ENCODE peak calls at places on chromosomes 4 and X, in eight cellular contexts. C is fibroblast of pulmonary artery; V is Ammon's horn; U is nucleus accumbens; Y is GM03348; W is NCI-H1930; J is activated CD8-positive, alpha-beta memory T cell treated with anti-CD3 and anti-CD28 coated beads, Interleukin-2, amount 10 ng/mL, durations not matched to agents 7 days and 5 days; O is SHP77. A is an unnamed sample.

GRCh38 chrX:10755477-10756334 is 135.3 kb upstream of the MID1 start:
- DNase-seq in C (peak; percentile 79), V (no peak), U (no peak), Y (peak; percentile 53), W (no peak), J (no peak), O (no peak), A (no peak)

GRCh38 chr4:10212400-10212799 is 95.8 kb upstream of the WDR1 start:
- DNase-seq in C (no peak), V (no peak), U (no peak), Y (peak; percentile 30), W (no peak), J (no peak), O (no peak), A (no peak)

GRCh38 chr4:108425988-108426387 is 194.4 kb upstream of the RPL34 start:
- DNase-seq in C (peak; percentile 29), V (no peak), U (no peak), Y (peak; percentile 63), W (no peak), J (no peak), O (no peak), A (no peak)

GRCh38 chr4:96558466-96558865 is 718.6 kb downstream of the PDHA2 start:
- DNase-seq in C (peak; percentile 1), V (no peak), U (no peak), Y (no peak), W (no peak), J (no peak), O (no peak), A (no peak)

GRCh38 chr4:13236485-13236884 is 247.7 kb downstream of the RAB28 start:
- DNase-seq in C (no peak), V (no peak), U (no peak), Y (no peak), W (no peak), J (no peak), O (no peak), A (no peak)

GRCh38 chrX:148500428-148501120 is at the start of gene AFF2:
- DNase-seq in C (peak; percentile 9), V (peak; percentile 8), U (no peak), Y (peak; percentile 60), W (peak; percentile 16), J (no peak), O (no peak), A (peak; percentile 29)

GRCh38 chr4:23934915-23935314 is 45.1 kb upstream of the PPARGC1A start:
- DNase-seq in C (peak; percentile 87), V (peak; percentile 33), U (no peak), Y (peak; percentile 60), W (no peak), J (no peak), O (no peak), A (peak; percentile 74)

GRCh38 chr4:139247656-139248238 is 32.3 kb downstream of the MGARP start:
- DNase-seq in C (no peak), V (no peak), U (no peak), Y (no peak), W (no peak), J (no peak), O (no peak), A (no peak)

GRCh38 chr4:112857461-112857860 is 192.0 kb upstream of the ANK2 start:
- DNase-seq in C (peak; percentile 78), V (no peak), U (no peak), Y (peak; percentile 87), W (no peak), J (no peak), O (no peak), A (no peak)

GRCh38 chr4:139740531-139741041 is 75.0 kb downstream of the MGST2 start:
- DNase-seq in C (peak; percentile 97), V (peak; percentile 93), U (peak; percentile 35), Y (peak; percentile 80), W (no peak), J (no peak), O (peak; percentile 63), A (peak; percentile 52)

GRCh38 chrX:33211356-33212254 is at the start of gene DMD:
- DNase-seq in C (peak; percentile 92), V (peak; percentile 60), U (peak; percentile 5), Y (no peak), W (no peak), J (no peak), O (no peak), A (peak; percentile 48)

GRCh38 chr4:110184124-110184790 is 14.2 kb downstream of the ELOVL6 start:
- DNase-seq in C (peak; percentile 49), V (no peak), U (no peak), Y (peak; percentile 7), W (no peak), J (no peak), O (no peak), A (no peak)

GRCh38 chrX:109049903-109050302 is 313.5 kb upstream of the IRS4 start:
- DNase-seq in C (peak; percentile 0), V (no peak), U (no peak), Y (no peak), W (no peak), J (no peak), O (no peak), A (no peak)

GRCh38 chr4:82372874-82373815 is 646 bp downstream of the HNRNPD start:
- DNase-seq in C (peak; percentile 66), V (peak; percentile 70), U (peak; percentile 5), Y (peak; percentile 76), W (peak; percentile 16), J (peak; percentile 88), O (peak; percentile 75), A (peak; percentile 82)

GRCh38 chrX:154040307-154040756 is 20.6 kb upstream of the IRAK1 start:
- DNase-seq in C (peak; percentile 93), V (no peak), U (no peak), Y (peak; percentile 73), W (no peak), J (no peak), O (no peak), A (no peak)

GRCh38 chr4:23857353-23857752 is 32.5 kb downstream of the PPARGC1A start:
- DNase-seq in C (peak; percentile 36), V (peak; percentile 67), U (no peak), Y (no peak), W (no peak), J (no peak), O (no peak), A (no peak)

GRCh38 chrX:79511799-79512198 is 144.7 kb upstream of the ITM2A start:
- DNase-seq in C (no peak), V (no peak), U (no peak), Y (no peak), W (no peak), J (no peak), O (no peak), A (no peak)

GRCh38 chr4:128287159-128287870 is at the start of gene PGRMC2:
- DNase-seq in C (peak; percentile 35), V (no peak), U (no peak), Y (peak; percentile 44), W (no peak), J (peak; percentile 74), O (no peak), A (peak; percentile 41)

GRCh38 chrX:30906726-30907125 is 17.7 kb upstream of the TAB3 start:
- DNase-seq in C (peak; percentile 20), V (no peak), U (no peak), Y (peak; percentile 31), W (no peak), J (no peak), O (no peak), A (no peak)

GRCh38 chrX:72269671-72270251 is 7.3 kb downstream of the RPS4X start:
- DNase-seq in C (peak; percentile 64), V (no peak), U (no peak), Y (no peak), W (no peak), J (peak; percentile 44), O (no peak), A (no peak)

GRCh38 chr4:4659871-4660651 is 118.2 kb upstream of the STX18 start:
- DNase-seq in C (peak; percentile 84), V (no peak), U (no peak), Y (peak; percentile 92), W (no peak), J (no peak), O (no peak), A (no peak)

GRCh38 chr4:78534286-78534955 is 17.1 kb upstream of the ANXA3 start:
- DNase-seq in C (no peak), V (no peak), U (no peak), Y (no peak), W (no peak), J (no peak), O (no peak), A (no peak)

GRCh38 chrX:48487362-48487785 is 11.4 kb downstream of the FTSJ1 start:
- DNase-seq in C (peak; percentile 85), V (no peak), U (no peak), Y (peak; percentile 56), W (no peak), J (no peak), O (no peak), A (no peak)

GRCh38 chrX:115330498-115331138 is 41.1 kb downstream of the LUZP4 start:
- DNase-seq in C (peak; percentile 79), V (peak; percentile 70), U (peak; percentile 0), Y (peak; percentile 59), W (peak; percentile 62), J (no peak), O (peak; percentile 26), A (peak; percentile 41)

GRCh38 chrX:24190500-24191156 is 41.1 kb downstream of the ZFX start:
- DNase-seq in C (peak; percentile 27), V (no peak), U (no peak), Y (peak; percentile 21), W (no peak), J (no peak), O (no peak), A (no peak)

GRCh38 chr4:25174674-25175073 is 14.4 kb upstream of the SEPSECS start:
- DNase-seq in C (peak; percentile 6), V (no peak), U (no peak), Y (no peak), W (no peak), J (no peak), O (no peak), A (no peak)

GRCh38 chr4:182547435-182547834 is 304.2 kb downstream of the TENM3 start:
- DNase-seq in C (no peak), V (no peak), U (no peak), Y (no peak), W (no peak), J (peak; percentile 43), O (no peak), A (no peak)

GRCh38 chr4:24042094-24042493 is 152.2 kb upstream of the PPARGC1A start:
- DNase-seq in C (peak; percentile 65), V (no peak), U (no peak), Y (peak; percentile 54), W (no peak), J (no peak), O (no peak), A (no peak)

GRCh38 chrX:135973025-135973547 is 702 bp downstream of the MMGT1 start:
- DNase-seq in C (peak; percentile 36), V (peak; percentile 35), U (no peak), Y (peak; percentile 9), W (no peak), J (peak; percentile 40), O (no peak), A (no peak)

GRCh38 chr4:15665738-15666365 is 10.7 kb upstream of the FBXL5 start:
- DNase-seq in C (peak; percentile 76), V (no peak), U (no peak), Y (no peak), W (no peak), J (no peak), O (no peak), A (no peak)

GRCh38 chrX:133666256-133666655 is 251.0 kb upstream of the GPC4 start:
- DNase-seq in C (no peak), V (no peak), U (no peak), Y (no peak), W (no peak), J (no peak), O (no peak), A (no peak)

GRCh38 chr4:124044867-124045266 is 648.3 kb downstream of the SPRY1 start:
- DNase-seq in C (no peak), V (no peak), U (no peak), Y (no peak), W (no peak), J (no peak), O (no peak), A (no peak)

GRCh38 chr4:144968606-144969005 is 129.4 kb downstream of the ANAPC10 start:
- DNase-seq in C (no peak), V (no peak), U (no peak), Y (no peak), W (no peak), J (no peak), O (no peak), A (no peak)

GRCh38 chrX:74492720-74493201 is 71.5 kb downstream of the SLC16A2 start:
- DNase-seq in C (peak; percentile 1), V (no peak), U (peak; percentile 20), Y (no peak), W (no peak), J (no peak), O (no peak), A (no peak)

A was measured in lung.